ENCODE peak calls at places on chromosome 16, in ten cellular contexts. F is fibroblast of lung, O is psoas muscle, C is tibial nerve, Z is esophagus muscularis mucosa, T is heart right ventricle, J is upper lobe of right lung, U is OCI-LY7, G is mucosa of descending colon, P is astrocyte. A is an unnamed sample. For H3K9me3, the result is how much of the 10 kb centered on the place peaks cover.

GRCh38 chr16:87040169-87041117 is 276.7 kb downstream of the C16orf95 start:
- DNase-seq in C (no peak), P (no peak), T (no peak), F (no peak), Z (no peak), O (no peak), G (no peak), U (no peak), J (peak), A (no peak)

GRCh38 chr16:19289805-19290490 is 4.4 kb downstream of the CLEC19A start:
- DNase-seq in O (no peak), F (no peak), P (no peak), C (no peak), U (no peak), Z (no peak), J (no peak), T (no peak), G (no peak), A (no peak)

GRCh38 chr16:58651965-58652348 is 22.3 kb upstream of the CNOT1 start:
- DNase-seq in P (peak), O (no peak), Z (no peak), J (no peak), C (no peak), T (no peak), G (no peak), F (peak), U (no peak), A (no peak)

GRCh38 chr16:70774261-70774660 is 26.7 kb downstream of the VAC14 start:
- DNase-seq in C (no peak), Z (no peak), P (no peak), J (no peak), U (no peak), G (no peak), F (no peak), O (no peak), T (no peak), A (no peak)

GRCh38 chr16:50021509-50021908 is 3.5 kb upstream of the CNEP1R1 start:
- DNase-seq in G (no peak), F (no peak), Z (no peak), T (no peak), O (no peak), U (peak), C (no peak), J (no peak), P (no peak), A (no peak)

GRCh38 chr16:71915350-71915749 is 20.0 kb downstream of the IST1 start:
- DNase-seq in Z (no peak), G (no peak), U (no peak), T (no peak), F (no peak), P (no peak), J (no peak), C (no peak), O (no peak), A (no peak)

GRCh38 chr16:87076331-87076949 is 240.8 kb downstream of the C16orf95 start:
- DNase-seq in C (no peak), F (no peak), O (no peak), P (no peak), J (no peak), U (no peak), T (no peak), Z (no peak), G (no peak), A (no peak)

GRCh38 chr16:15856901-15857778 is at the start of gene MYH11:
- DNase-seq in J (no peak), P (no peak), U (peak), T (peak), F (no peak), C (no peak), O (no peak), G (no peak), Z (no peak), A (peak)

GRCh38 chr16:79007614-79008013 is 592.9 kb downstream of the MAF start:
- DNase-seq in P (no peak), J (no peak), O (no peak), Z (no peak), F (no peak), T (no peak), C (no peak), G (no peak), U (no peak), A (no peak)

GRCh38 chr16:84699712-84700517 is at the start of gene USP10:
- DNase-seq in C (peak), F (peak), J (peak), O (peak), P (peak), U (peak), G (peak), T (peak), Z (no peak), A (peak)

GRCh38 chr16:66205287-66206167 is 161.0 kb upstream of the CDH5 start:
- DNase-seq in O (no peak), P (no peak), T (no peak), G (no peak), U (no peak), J (no peak), C (no peak), F (no peak), Z (peak), A (no peak)

GRCh38 chr16:63530208-63530607 is 1494.0 kb upstream of the CDH8 start:
- DNase-seq in G (no peak), P (no peak), O (no peak), U (no peak), Z (no peak), F (no peak), C (no peak), T (no peak), J (no peak), A (no peak)

GRCh38 chr16:52383640-52384292 is 163.2 kb downstream of the TOX3 start:
- DNase-seq in O (no peak), P (no peak), Z (peak), J (no peak), T (no peak), G (no peak), U (no peak), F (peak), C (no peak), A (no peak)

GRCh38 chr16:162271-162991 is 3.3 kb upstream of the HBM start:
- DNase-seq in F (no peak), Z (no peak), P (no peak), J (no peak), C (no peak), O (no peak), U (no peak), T (no peak), G (no peak), A (no peak)

GRCh38 chr16:81442220-81442908 is 2.2 kb upstream of the CMIP start:
- DNase-seq in G (no peak), P (no peak), O (no peak), C (no peak), J (no peak), Z (no peak), T (no peak), U (no peak), F (no peak), A (no peak)

GRCh38 chr16:75413951-75414350 is 19.4 kb downstream of the CFDP1 start:
- DNase-seq in P (no peak), O (no peak), C (no peak), F (no peak), G (no peak), T (no peak), Z (no peak), J (no peak), U (no peak), A (no peak)

GRCh38 chr16:72946474-72947194 is 101.3 kb downstream of the ZFHX3 start:
- DNase-seq in T (peak), J (no peak), O (no peak), U (no peak), Z (no peak), P (peak), F (peak), C (no peak), G (no peak), A (no peak)

GRCh38 chr16:59060212-59060611 is 326.1 kb upstream of the GOT2 start:
- DNase-seq in G (no peak), F (peak), Z (no peak), P (peak), C (no peak), O (no peak), J (no peak), T (no peak), U (no peak), A (no peak)

GRCh38 chr16:30741461-30741914 is 6.7 kb upstream of the PHKG2 start:
- DNase-seq in O (no peak), P (peak), F (peak), J (peak), U (no peak), G (peak), Z (no peak), C (no peak), T (no peak), A (no peak)

GRCh38 chr16:78939600-78939999 is 660.9 kb downstream of the MAF start:
- DNase-seq in T (no peak), Z (no peak), F (no peak), G (no peak), U (no peak), C (no peak), O (no peak), P (no peak), J (no peak), A (no peak)

GRCh38 chr16:86198201-86199118 is 299.5 kb downstream of the IRF8 start:
- DNase-seq in U (no peak), O (no peak), T (no peak), J (no peak), G (no peak), Z (no peak), C (no peak), P (no peak), F (no peak), A (no peak)

GRCh38 chr16:30656974-30657865 is 1.0 kb upstream of the FBRS start:
- DNase-seq in F (no peak), C (no peak), J (no peak), G (no peak), T (no peak), Z (no peak), P (no peak), O (no peak), U (no peak), A (no peak)

GRCh38 chr16:23836404-23837291 is 865 bp downstream of the PRKCB start:
- DNase-seq in C (no peak), G (peak), U (peak), J (peak), T (peak), Z (no peak), O (peak), F (no peak), P (no peak), A (no peak)

GRCh38 chr16:31472559-31473203 is 729 bp downstream of the TGFB1I1 start:
- DNase-seq in C (peak), G (peak), T (peak), U (no peak), F (peak), J (peak), Z (peak), O (peak), P (peak), A (peak)

GRCh38 chr16:1709356-1709755 is 3.4 kb downstream of the MAPK8IP3 start:
- DNase-seq in Z (no peak), T (no peak), C (no peak), O (no peak), J (no peak), G (no peak), P (no peak), F (no peak), U (no peak), A (no peak)

GRCh38 chr16:1706386-1707192 is 594 bp downstream of the MAPK8IP3 start:
- DNase-seq in F (peak), C (no peak), P (peak), O (no peak), T (no peak), Z (no peak), G (no peak), U (peak), J (peak), A (no peak)

GRCh38 chr16:1708083-1708767 is 2.2 kb downstream of the MAPK8IP3 start:
- DNase-seq in C (no peak), O (no peak), F (peak), G (no peak), P (no peak), U (no peak), J (no peak), T (no peak), Z (no peak), A (no peak)

GRCh38 chr16:1707193-1707790 is 1.3 kb downstream of the MAPK8IP3 start:
- DNase-seq in U (peak), J (no peak), P (peak), F (peak), T (no peak), G (no peak), O (no peak), C (no peak), Z (no peak), A (no peak)

GRCh38 chr16:1708768-1709180 is 2.8 kb downstream of the MAPK8IP3 start:
- DNase-seq in Z (no peak), F (peak), U (no peak), T (peak), O (peak), P (peak), J (no peak), C (no peak), G (no peak), A (no peak)
- H3K4me3 ChIP-seq in Z (no peak), F (no peak), U (no peak), T (peak), O (peak), P (no peak), J (no peak), C (no peak), G (no peak), A (no peak)

GRCh38 chr16:68563631-68564366 is 24.7 kb downstream of the ZFP90 start:
- DNase-seq in P (no peak), T (no peak), J (no peak), O (no peak), U (no peak), G (no peak), C (no peak), F (no peak), Z (no peak), A (no peak)

DNA sequence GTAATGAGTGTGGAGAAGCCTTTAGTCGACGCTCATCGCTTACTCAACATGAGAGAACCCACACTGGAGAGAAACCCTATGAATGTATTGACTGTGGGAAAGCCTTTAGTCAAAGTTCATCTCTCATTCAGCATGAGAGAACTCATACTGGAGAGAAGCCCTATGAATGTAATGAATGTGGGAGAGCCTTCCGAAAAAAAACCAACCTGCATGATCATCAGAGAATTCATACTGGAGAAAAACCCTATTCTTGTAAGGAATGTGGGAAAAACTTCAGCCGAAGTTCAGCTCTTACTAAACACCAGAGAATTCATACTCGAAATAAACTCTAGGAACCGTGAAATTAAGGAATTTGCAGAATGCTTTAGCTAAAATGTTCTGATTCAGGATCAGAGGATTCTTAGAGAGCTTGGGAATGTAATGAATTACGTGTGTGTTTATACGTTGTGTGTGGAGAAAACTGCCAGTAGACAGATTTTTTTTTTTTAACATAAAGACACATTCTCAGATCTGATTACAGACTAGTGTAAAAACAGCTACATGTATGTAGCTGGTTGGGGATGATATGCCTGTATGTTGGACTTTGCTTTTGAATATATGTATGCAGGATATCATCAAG is 25.4 kb downstream of the ZFP90 start:
- DNase-seq in C (no peak), O (no peak), T (no peak), Z (no peak), F (peak), J (no peak), G (no peak), P (peak), U (peak), A (no peak)
- H3K9me3 ChIP-seq in C (half or more), O (half or more), T (half or more), Z (half or more), F (under half), J (half or more), G (half or more), P (half or more), U (half or more), A (half or more)

GRCh38 chr16:20798364-20798763 is 7.9 kb downstream of the ERI2 start:
- DNase-seq in J (no peak), G (no peak), U (no peak), P (no peak), F (peak), T (no peak), O (no peak), C (no peak), Z (no peak), A (no peak)
- H3K4me3 ChIP-seq in J (no peak), G (no peak), U (no peak), P (no peak), F (no peak), T (no peak), O (no peak), C (no peak), Z (no peak), A (no peak)

GRCh38 chr16:35149550-35149949 is 1690.1 kb downstream of the TP53TG3F start:
- DNase-seq in J (no peak), G (no peak), O (no peak), T (no peak), F (no peak), P (no peak), C (no peak), U (no peak), Z (peak), A (no peak)
- H3K9me3 ChIP-seq in J (under half), G (half or more), O (under half), T (under half), F (under half), P (under half), C (under half), U (under half), Z (under half), A (under half)

GRCh38 chr16:3999890-4000325 is 116.3 kb downstream of the ADCY9 start:
- DNase-seq in U (no peak), P (peak), O (no peak), J (no peak), Z (no peak), F (peak), C (no peak), G (no peak), T (no peak), A (no peak)
- H3K4me3 ChIP-seq in U (no peak), P (no peak), O (no peak), J (no peak), Z (no peak), F (no peak), C (no peak), G (no peak), T (no peak), A (no peak)

GRCh38 chr16:35196313-35196712 is 1736.9 kb downstream of the TP53TG3F start:
- DNase-seq in O (no peak), F (no peak), P (no peak), Z (peak), U (no peak), J (peak), T (no peak), C (no peak), G (no peak), A (no peak)
- H3K9me3 ChIP-seq in O (under half), F (under half), P (under half), Z (under half), U (under half), J (under half), T (under half), C (under half), G (half or more), A (under half)

GRCh38 chr16:27402569-27402963 is 592 bp downstream of the IL21R start:
- DNase-seq in T (no peak), F (no peak), O (no peak), Z (peak), J (no peak), C (no peak), U (no peak), P (no peak), G (no peak), A (no peak)

GRCh38 chr16:27401768-27402568 is at the start of gene IL21R:
- DNase-seq in G (peak), U (peak), Z (peak), F (peak), O (peak), P (peak), J (peak), C (no peak), T (peak), A (peak)

GRCh38 chr16:27399969-27400368 is 2.0 kb upstream of the IL21R start:
- DNase-seq in P (no peak), J (no peak), C (no peak), G (no peak), Z (no peak), T (no peak), U (no peak), O (no peak), F (no peak), A (no peak)

GRCh38 chr16:27400751-27401620 is 988 bp upstream of the IL21R start:
- DNase-seq in T (no peak), J (no peak), G (no peak), Z (no peak), P (peak), O (no peak), C (no peak), U (no peak), F (peak), A (no peak)

DNA sequence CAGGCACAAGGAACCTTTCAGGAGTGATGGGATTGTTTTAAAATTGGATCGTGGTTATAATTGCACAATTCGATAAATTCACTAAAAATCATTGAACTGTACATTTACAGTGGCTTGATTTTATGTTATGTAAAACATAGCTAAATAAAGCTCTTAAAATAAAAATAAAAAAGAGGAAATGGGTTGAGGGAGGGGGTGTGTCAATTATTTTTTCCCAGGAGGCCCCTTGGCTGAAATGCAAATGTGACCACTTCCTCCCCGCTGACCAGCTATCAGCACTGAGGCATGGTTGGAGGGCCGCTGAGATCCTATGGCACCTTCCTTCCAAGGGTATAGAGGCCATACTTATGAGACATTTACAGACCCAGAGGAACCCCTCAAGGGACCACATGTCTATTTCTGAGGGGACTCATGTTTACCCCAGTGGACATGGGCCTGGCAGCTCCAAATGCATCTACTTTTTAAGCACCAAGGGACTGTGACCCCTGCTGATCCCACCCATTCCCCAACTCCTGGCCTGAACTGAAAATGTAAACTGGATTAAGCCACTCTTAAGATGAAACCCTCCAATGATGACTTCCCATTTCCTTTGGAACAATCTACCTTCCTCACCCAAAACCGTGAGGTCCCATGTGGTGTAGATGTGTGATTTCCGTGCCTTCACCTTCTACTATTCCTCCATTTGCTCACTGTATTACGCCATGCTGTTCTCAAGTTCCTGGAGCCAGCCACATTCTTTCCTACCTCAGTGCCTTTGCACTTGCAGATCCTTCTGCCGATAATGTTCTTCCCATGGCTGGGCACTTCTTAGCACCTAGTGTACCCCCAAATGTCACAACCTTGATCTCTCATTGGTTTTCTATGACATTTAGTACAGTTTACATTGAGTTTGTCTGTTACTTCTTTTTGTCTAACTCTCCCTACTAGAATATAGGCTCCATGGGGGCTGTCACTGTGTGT is 2.8 kb upstream of the IL21R start:
- DNase-seq in U (peak), T (no peak), O (no peak), G (no peak), J (no peak), C (no peak), F (no peak), P (no peak), Z (peak), A (no peak)
- H3K4me3 ChIP-seq in U (peak), T (no peak), O (no peak), G (no peak), J (no peak), C (no peak), F (no peak), P (no peak), Z (no peak), A (no peak)

A was measured in uterus.